ENCODE peak calls at places on chromosomes 1 and 21, in four cellular contexts. One of them, this sample, is unnamed.

GRCh38 chr1:36128126-36128904 is 3.3 kb upstream of the COL8A2 start:
- DNase-seq in endodermal cell: no peak
- DNase-seq in mammary epithelial cell: peak; percentile 74
- DNase-seq in SJSA1: no peak
- DNase-seq in this sample: no peak

GRCh38 chr1:170407138-170407537 is 124.8 kb upstream of the GORAB start:
- DNase-seq in endodermal cell: no peak
- DNase-seq in SJSA1: no peak
- DNase-seq in mammary epithelial cell: no peak
- DNase-seq in this sample: no peak

GRCh38 chr1:228772516-228773212 is 37.4 kb downstream of the RHOU start:
- DNase-seq in SJSA1: no peak
- DNase-seq in endodermal cell: peak; percentile 65
- DNase-seq in mammary epithelial cell: no peak
- DNase-seq in this sample: no peak

GRCh38 chr1:58063095-58063494 is 483.4 kb downstream of the OMA1 start:
- DNase-seq in SJSA1: no peak
- DNase-seq in endodermal cell: no peak
- DNase-seq in mammary epithelial cell: no peak
- DNase-seq in this sample: no peak

GRCh38 chr1:64955093-64956066 is 11.0 kb downstream of the JAK1 start:
- DNase-seq in endodermal cell: peak; percentile 59
- DNase-seq in mammary epithelial cell: no peak
- DNase-seq in SJSA1: no peak
- DNase-seq in this sample: no peak

GRCh38 chr1:30478288-30478687 is 245.1 kb downstream of the MATN1 start:
- DNase-seq in mammary epithelial cell: no peak
- DNase-seq in SJSA1: peak; percentile 34
- DNase-seq in endodermal cell: no peak
- DNase-seq in this sample: no peak

GRCh38 chr1:153880962-153881361 is 41.8 kb downstream of the GATAD2B start:
- DNase-seq in endodermal cell: no peak
- DNase-seq in SJSA1: peak; percentile 97
- DNase-seq in mammary epithelial cell: peak; percentile 77
- DNase-seq in this sample: peak; percentile 74

GRCh38 chr1:160681067-160681890 is 30.3 kb downstream of the CD48 start:
- DNase-seq in SJSA1: peak; percentile 50
- DNase-seq in endodermal cell: peak; percentile 97
- DNase-seq in mammary epithelial cell: peak; percentile 61
- DNase-seq in this sample: peak; percentile 24

GRCh38 chr1:53390261-53390660 is 62.4 kb upstream of the LRP8 start:
- DNase-seq in endodermal cell: no peak
- DNase-seq in mammary epithelial cell: no peak
- DNase-seq in SJSA1: no peak
- DNase-seq in this sample: no peak

GRCh38 chr1:201676061-201676644 is 137.2 kb downstream of the NAV1 start:
- DNase-seq in SJSA1: no peak
- DNase-seq in endodermal cell: peak; percentile 81
- DNase-seq in mammary epithelial cell: no peak
- DNase-seq in this sample: no peak

GRCh38 chr21:46628868-46629267 is 6.6 kb upstream of the PRMT2 start:
- DNase-seq in endodermal cell: no peak
- DNase-seq in mammary epithelial cell: no peak
- DNase-seq in SJSA1: no peak
- DNase-seq in this sample: no peak

GRCh38 chr1:233575450-233575849 is 38.5 kb upstream of the KCNK1 start:
- DNase-seq in mammary epithelial cell: no peak
- DNase-seq in endodermal cell: no peak
- DNase-seq in SJSA1: no peak
- DNase-seq in this sample: no peak

GRCh38 chr1:53015508-53015860 is 46.5 kb upstream of the PODN start:
- DNase-seq in endodermal cell: peak; percentile 46
- DNase-seq in SJSA1: no peak
- DNase-seq in mammary epithelial cell: peak; percentile 3
- DNase-seq in this sample: no peak

GRCh38 chr1:81549588-81550127 is 251.1 kb upstream of the ADGRL2 start:
- DNase-seq in mammary epithelial cell: peak; percentile 40
- DNase-seq in endodermal cell: no peak
- DNase-seq in SJSA1: no peak
- DNase-seq in this sample: peak; percentile 18

GRCh38 chr1:2274231-2274967 is 46.3 kb downstream of the SKI start:
- DNase-seq in SJSA1: no peak
- DNase-seq in mammary epithelial cell: no peak
- DNase-seq in endodermal cell: no peak
- DNase-seq in this sample: no peak

GRCh38 chr21:42997053-42997452 is 22.7 kb downstream of the PKNOX1 start:
- DNase-seq in endodermal cell: no peak
- DNase-seq in SJSA1: peak; percentile 77
- DNase-seq in mammary epithelial cell: peak; percentile 41
- DNase-seq in this sample: no peak

GRCh38 chr1:39960461-39960958 is 5.6 kb downstream of the MFSD2A start:
- DNase-seq in endodermal cell: no peak
- DNase-seq in mammary epithelial cell: peak; percentile 79
- DNase-seq in SJSA1: no peak
- DNase-seq in this sample: no peak

GRCh38 chr1:229991724-229992333 is 75.2 kb upstream of the GALNT2 start:
- DNase-seq in SJSA1: no peak
- DNase-seq in endodermal cell: peak; percentile 48
- DNase-seq in mammary epithelial cell: no peak
- DNase-seq in this sample: no peak

GRCh38 chr1:77797991-77798390 is 18.5 kb downstream of the MIGA1 start:
- DNase-seq in SJSA1: no peak
- DNase-seq in endodermal cell: no peak
- DNase-seq in mammary epithelial cell: no peak
- DNase-seq in this sample: no peak

GRCh38 chr1:46571691-46572225 is 20.3 kb upstream of the KNCN start:
- DNase-seq in SJSA1: no peak
- DNase-seq in mammary epithelial cell: no peak
- DNase-seq in endodermal cell: no peak
- DNase-seq in this sample: no peak

GRCh38 chr1:92168657-92169056 is 49.1 kb upstream of the C1orf146 start:
- DNase-seq in mammary epithelial cell: no peak
- DNase-seq in SJSA1: no peak
- DNase-seq in endodermal cell: no peak
- DNase-seq in this sample: no peak

GRCh38 chr1:85940621-85941306 is 215.8 kb downstream of the COL24A1 start:
- DNase-seq in endodermal cell: no peak
- DNase-seq in SJSA1: no peak
- DNase-seq in mammary epithelial cell: no peak
- DNase-seq in this sample: no peak

GRCh38 chr1:37133276-37134145 is 99.2 kb upstream of the GRIK3 start:
- DNase-seq in endodermal cell: no peak
- DNase-seq in mammary epithelial cell: no peak
- DNase-seq in SJSA1: no peak
- DNase-seq in this sample: no peak

GRCh38 chr1:9907441-9907840 is 2.6 kb downstream of the CTNNBIP1 start:
- DNase-seq in mammary epithelial cell: peak; percentile 73
- DNase-seq in endodermal cell: no peak
- DNase-seq in SJSA1: no peak
- DNase-seq in this sample: no peak

GRCh38 chr1:200165493-200166220 is 138.1 kb downstream of the NR5A2 start:
- DNase-seq in mammary epithelial cell: no peak
- DNase-seq in endodermal cell: no peak
- DNase-seq in SJSA1: no peak
- DNase-seq in this sample: no peak

GRCh38 chr1:63873751-63874150 is 99.9 kb downstream of the ROR1 start:
- DNase-seq in SJSA1: no peak
- DNase-seq in endodermal cell: no peak
- DNase-seq in mammary epithelial cell: peak; percentile 23
- DNase-seq in this sample: no peak

DNA sequence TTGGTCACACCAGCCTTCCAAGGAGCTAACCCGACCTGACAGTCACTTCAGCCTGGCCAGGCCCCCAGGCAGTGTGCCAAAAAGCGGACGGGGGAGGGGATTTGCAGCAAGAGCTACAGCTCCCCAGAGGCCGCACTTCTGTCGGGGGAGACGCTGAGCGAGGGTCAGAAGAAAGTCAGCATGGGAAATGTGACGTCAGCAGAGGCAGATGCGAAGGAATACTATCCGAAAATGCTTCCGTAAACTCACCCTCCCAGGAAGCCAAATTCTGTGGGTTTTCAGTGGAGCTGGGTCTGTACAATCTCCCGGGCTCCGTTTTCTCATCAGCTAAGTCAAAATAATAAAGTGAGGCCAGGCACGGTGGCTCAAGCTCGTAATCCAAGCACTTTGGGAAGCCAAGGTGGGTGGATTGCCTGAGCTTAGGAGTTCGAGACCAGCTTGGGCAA is 28.5 kb upstream of the ECE1 start:
- DNase-seq in mammary epithelial cell: no peak
- DNase-seq in SJSA1: no peak
- DNase-seq in endodermal cell: no peak
- DNase-seq in this sample: no peak
- H3K27ac ChIP-seq in mammary epithelial cell: no peak overlapping the region
- H3K27ac ChIP-seq in SJSA1: no peak overlapping the region
- H3K27ac ChIP-seq in endodermal cell: no peak overlapping the region
- H3K27ac ChIP-seq in this sample: no peak overlapping the region

DNA sequence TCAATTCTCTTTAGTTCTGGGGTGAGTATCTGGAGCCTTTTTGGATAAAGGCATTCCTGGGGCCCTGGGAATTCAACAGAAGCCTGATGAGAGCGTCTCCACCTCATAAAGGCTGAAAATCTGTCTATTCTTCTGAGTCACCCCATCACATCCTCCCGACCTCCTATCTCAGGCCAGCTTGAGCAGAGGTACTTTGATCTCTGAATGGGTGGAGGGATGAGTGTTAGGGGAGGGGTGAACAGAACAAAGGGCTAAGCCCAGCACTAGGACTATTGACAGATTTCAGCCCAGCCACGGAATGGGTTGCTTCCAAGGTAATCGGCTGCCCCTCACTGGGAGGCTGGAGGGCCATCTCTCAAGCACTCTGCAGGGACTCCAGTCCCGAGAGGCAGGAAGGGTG is 2.5 kb upstream of the MYBPH start:
- DNase-seq in endodermal cell: peak; percentile 91
- DNase-seq in SJSA1: no peak
- DNase-seq in mammary epithelial cell: no peak
- DNase-seq in this sample: no peak
- H3K27ac ChIP-seq in endodermal cell: no peak overlapping the region
- H3K27ac ChIP-seq in SJSA1: no peak overlapping the region
- H3K27ac ChIP-seq in mammary epithelial cell: no peak overlapping the region
- H3K27ac ChIP-seq in this sample: no peak overlapping the region

GRCh38 chr1:44074415-44074814 is 43.2 kb upstream of the SLC6A9 start:
- DNase-seq in SJSA1: no peak
- DNase-seq in endodermal cell: no peak
- DNase-seq in mammary epithelial cell: no peak
- DNase-seq in this sample: no peak
- H3K27ac ChIP-seq in SJSA1: no peak overlapping the region
- H3K27ac ChIP-seq in endodermal cell: no peak overlapping the region
- H3K27ac ChIP-seq in mammary epithelial cell: no peak overlapping the region
- H3K27ac ChIP-seq in this sample: no peak overlapping the region

GRCh38 chr1:116375165-116375883 is 2.3 kb downstream of the ATP1A1 start:
- DNase-seq in endodermal cell: no peak
- DNase-seq in SJSA1: no peak
- DNase-seq in mammary epithelial cell: peak; percentile 37
- DNase-seq in this sample: no peak
- H3K27ac ChIP-seq in endodermal cell: no peak overlapping the region
- H3K27ac ChIP-seq in SJSA1: peak overlapping the region; percentile 58
- H3K27ac ChIP-seq in mammary epithelial cell: peak overlapping the region; percentile 95
- H3K27ac ChIP-seq in this sample: peak overlapping the region; percentile 91

GRCh38 chr1:111923766-111924165 is 65.7 kb downstream of the KCND3 start:
- DNase-seq in endodermal cell: no peak
- DNase-seq in mammary epithelial cell: no peak
- DNase-seq in SJSA1: no peak
- DNase-seq in this sample: no peak

GRCh38 chr1:111921948-111922347 is 67.5 kb downstream of the KCND3 start:
- DNase-seq in mammary epithelial cell: no peak
- DNase-seq in SJSA1: no peak
- DNase-seq in endodermal cell: peak; percentile 3
- DNase-seq in this sample: no peak

GRCh38 chr1:111924786-111925185 is 64.7 kb downstream of the KCND3 start:
- DNase-seq in mammary epithelial cell: no peak
- DNase-seq in endodermal cell: no peak
- DNase-seq in SJSA1: no peak
- DNase-seq in this sample: no peak

GRCh38 chr1:111920221-111921024 is 69.0 kb downstream of the KCND3 start:
- DNase-seq in endodermal cell: peak; percentile 36
- DNase-seq in SJSA1: no peak
- DNase-seq in mammary epithelial cell: peak; percentile 63
- DNase-seq in this sample: peak; percentile 52
- H3K27ac ChIP-seq in endodermal cell: peak overlapping the region; percentile 64
- H3K27ac ChIP-seq in SJSA1: no peak overlapping the region
- H3K27ac ChIP-seq in mammary epithelial cell: no peak overlapping the region
- H3K27ac ChIP-seq in this sample: no peak overlapping the region

GRCh38 chr1:48532976-48533375 is 61.0 kb upstream of the SPATA6 start:
- DNase-seq in endodermal cell: peak; percentile 30
- DNase-seq in SJSA1: no peak
- DNase-seq in mammary epithelial cell: no peak
- DNase-seq in this sample: no peak
- H3K27ac ChIP-seq in endodermal cell: no peak overlapping the region
- H3K27ac ChIP-seq in SJSA1: no peak overlapping the region
- H3K27ac ChIP-seq in mammary epithelial cell: no peak overlapping the region
- H3K27ac ChIP-seq in this sample: no peak overlapping the region

GRCh38 chr1:41681331-41682136 is 197.1 kb upstream of the EDN2 start:
- DNase-seq in mammary epithelial cell: no peak
- DNase-seq in SJSA1: no peak
- DNase-seq in endodermal cell: no peak
- DNase-seq in this sample: no peak
- H3K27ac ChIP-seq in mammary epithelial cell: no peak overlapping the region
- H3K27ac ChIP-seq in SJSA1: no peak overlapping the region
- H3K27ac ChIP-seq in endodermal cell: no peak overlapping the region
- H3K27ac ChIP-seq in this sample: no peak overlapping the region

DNA sequence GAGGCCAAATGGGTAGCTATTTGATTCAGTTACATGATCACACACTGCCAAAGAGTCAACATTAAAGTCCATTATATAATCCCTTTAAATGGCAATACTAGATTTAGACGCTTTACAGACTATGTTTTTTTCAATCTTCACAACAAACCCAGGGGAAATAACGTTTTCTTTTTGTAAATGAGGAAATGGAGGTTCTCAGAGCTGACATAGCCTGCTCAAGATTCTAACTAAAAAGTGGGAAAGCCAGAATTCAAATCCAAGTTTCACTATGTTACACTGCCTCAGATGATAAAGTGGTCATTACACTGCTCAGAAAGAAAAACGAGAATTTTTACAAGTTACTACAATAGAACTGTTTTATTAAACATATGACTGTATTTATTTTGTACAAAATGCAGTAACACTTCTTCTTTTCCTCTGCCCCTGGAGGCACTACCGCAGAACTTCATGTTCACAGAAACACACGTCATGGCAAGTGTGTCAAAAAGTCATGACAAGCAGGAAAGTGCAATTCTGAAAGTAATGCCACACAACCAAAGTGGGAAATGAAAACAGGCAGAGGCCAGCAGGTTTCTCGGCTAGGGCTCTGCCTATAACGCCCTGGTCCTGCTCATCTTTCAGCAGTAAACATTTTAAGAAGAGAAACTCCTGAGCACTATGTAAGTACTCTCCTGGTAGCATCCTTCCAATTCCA is 19.0 kb downstream of the THEMIS2 start:
- DNase-seq in SJSA1: no peak
- DNase-seq in mammary epithelial cell: no peak
- DNase-seq in endodermal cell: no peak
- DNase-seq in this sample: no peak
- H3K27ac ChIP-seq in SJSA1: no peak overlapping the region
- H3K27ac ChIP-seq in mammary epithelial cell: no peak overlapping the region
- H3K27ac ChIP-seq in endodermal cell: no peak overlapping the region
- H3K27ac ChIP-seq in this sample: no peak overlapping the region

GRCh38 chr1:117697220-117697781 is 91.5 kb downstream of the TENT5C start:
- DNase-seq in mammary epithelial cell: no peak
- DNase-seq in endodermal cell: no peak
- DNase-seq in SJSA1: no peak
- DNase-seq in this sample: no peak
- H3K27ac ChIP-seq in mammary epithelial cell: no peak overlapping the region
- H3K27ac ChIP-seq in endodermal cell: no peak overlapping the region
- H3K27ac ChIP-seq in SJSA1: peak overlapping the region; percentile 90
- H3K27ac ChIP-seq in this sample: no peak overlapping the region

This sample was measured in epithelial cell of prostate.